ENCODE peak calls at places on chromosomes 1 and 21, in nine cellular contexts. One of them, this sample, is unnamed.

GRCh38 chr1:7389201-7389785 is 381.8 kb upstream of the VAMP3 start:
- DNase-seq in stimulated activated CD4-positive, alpha-beta T cell treated with anti-CD3 and anti-CD28 coated beads, Interleukin-1b, Interleukin-23, amount 100 ng/mL, for 24 hours: no peak
- DNase-seq in OCI-LY7: no peak
- DNase-seq in SIG-M5: no peak
- DNase-seq in neural crest cell: no peak
- DNase-seq in NCI-H1105 treated with DMSO at 0.1 percent for 48 hours: no peak
- DNase-seq in PC-3: no peak
- DNase-seq in activated T-helper 1 cell treated with anti-CD3 and anti-CD28 coated beads, Interleukin-12 subunit alpha, Interleukin-12 subunit beta, Interleukin-2, Interleukin-4 antibody, amounts not matched to agents 30 ng/mL and 10 ng/mL and 1 ng/mL, durations not matched to agents 14 hours and 24 hours and 36 hours: no peak
- DNase-seq in CD4-positive, alpha-beta memory T cell: no peak
- DNase-seq in this sample: no peak

GRCh38 chr1:243525085-243525487 is 269.2 kb downstream of the SDCCAG8 start:
- DNase-seq in stimulated activated CD4-positive, alpha-beta T cell treated with anti-CD3 and anti-CD28 coated beads, Interleukin-1b, Interleukin-23, amount 100 ng/mL, for 24 hours: no peak
- DNase-seq in OCI-LY7: no peak
- DNase-seq in SIG-M5: no peak
- DNase-seq in neural crest cell: no peak
- DNase-seq in NCI-H1105 treated with DMSO at 0.1 percent for 48 hours: no peak
- DNase-seq in PC-3: peak; percentile 88
- DNase-seq in activated T-helper 1 cell treated with anti-CD3 and anti-CD28 coated beads, Interleukin-12 subunit alpha, Interleukin-12 subunit beta, Interleukin-2, Interleukin-4 antibody, amounts not matched to agents 30 ng/mL and 10 ng/mL and 1 ng/mL, durations not matched to agents 14 hours and 24 hours and 36 hours: no peak
- DNase-seq in CD4-positive, alpha-beta memory T cell: no peak
- DNase-seq in this sample: no peak

GRCh38 chr1:31460027-31460426 is 47.0 kb downstream of the SERINC2 start:
- DNase-seq in stimulated activated CD4-positive, alpha-beta T cell treated with anti-CD3 and anti-CD28 coated beads, Interleukin-1b, Interleukin-23, amount 100 ng/mL, for 24 hours: no peak
- DNase-seq in OCI-LY7: no peak
- DNase-seq in SIG-M5: no peak
- DNase-seq in neural crest cell: no peak
- DNase-seq in NCI-H1105 treated with DMSO at 0.1 percent for 48 hours: no peak
- DNase-seq in PC-3: peak; percentile 27
- DNase-seq in activated T-helper 1 cell treated with anti-CD3 and anti-CD28 coated beads, Interleukin-12 subunit alpha, Interleukin-12 subunit beta, Interleukin-2, Interleukin-4 antibody, amounts not matched to agents 30 ng/mL and 10 ng/mL and 1 ng/mL, durations not matched to agents 14 hours and 24 hours and 36 hours: no peak
- DNase-seq in CD4-positive, alpha-beta memory T cell: no peak
- DNase-seq in this sample: no peak

GRCh38 chr1:228316589-228317387 is 89.8 kb downstream of the TRIM11 start:
- DNase-seq in stimulated activated CD4-positive, alpha-beta T cell treated with anti-CD3 and anti-CD28 coated beads, Interleukin-1b, Interleukin-23, amount 100 ng/mL, for 24 hours: no peak
- DNase-seq in OCI-LY7: no peak
- DNase-seq in SIG-M5: no peak
- DNase-seq in neural crest cell: no peak
- DNase-seq in NCI-H1105 treated with DMSO at 0.1 percent for 48 hours: no peak
- DNase-seq in PC-3: no peak
- DNase-seq in activated T-helper 1 cell treated with anti-CD3 and anti-CD28 coated beads, Interleukin-12 subunit alpha, Interleukin-12 subunit beta, Interleukin-2, Interleukin-4 antibody, amounts not matched to agents 30 ng/mL and 10 ng/mL and 1 ng/mL, durations not matched to agents 14 hours and 24 hours and 36 hours: no peak
- DNase-seq in CD4-positive, alpha-beta memory T cell: no peak
- DNase-seq in this sample: no peak

GRCh38 chr1:29962356-29962755 is 726.0 kb downstream of the PTPRU start:
- DNase-seq in stimulated activated CD4-positive, alpha-beta T cell treated with anti-CD3 and anti-CD28 coated beads, Interleukin-1b, Interleukin-23, amount 100 ng/mL, for 24 hours: no peak
- DNase-seq in OCI-LY7: no peak
- DNase-seq in SIG-M5: no peak
- DNase-seq in neural crest cell: no peak
- DNase-seq in NCI-H1105 treated with DMSO at 0.1 percent for 48 hours: no peak
- DNase-seq in PC-3: no peak
- DNase-seq in activated T-helper 1 cell treated with anti-CD3 and anti-CD28 coated beads, Interleukin-12 subunit alpha, Interleukin-12 subunit beta, Interleukin-2, Interleukin-4 antibody, amounts not matched to agents 30 ng/mL and 10 ng/mL and 1 ng/mL, durations not matched to agents 14 hours and 24 hours and 36 hours: no peak
- DNase-seq in CD4-positive, alpha-beta memory T cell: no peak
- DNase-seq in this sample: no peak

GRCh38 chr1:9455487-9456237 is 83.6 kb upstream of the SLC25A33 start:
- DNase-seq in stimulated activated CD4-positive, alpha-beta T cell treated with anti-CD3 and anti-CD28 coated beads, Interleukin-1b, Interleukin-23, amount 100 ng/mL, for 24 hours: peak; percentile 33
- DNase-seq in OCI-LY7: peak; percentile 81
- DNase-seq in SIG-M5: no peak
- DNase-seq in neural crest cell: peak; percentile 82
- DNase-seq in NCI-H1105 treated with DMSO at 0.1 percent for 48 hours: no peak
- DNase-seq in PC-3: peak; percentile 60
- DNase-seq in activated T-helper 1 cell treated with anti-CD3 and anti-CD28 coated beads, Interleukin-12 subunit alpha, Interleukin-12 subunit beta, Interleukin-2, Interleukin-4 antibody, amounts not matched to agents 30 ng/mL and 10 ng/mL and 1 ng/mL, durations not matched to agents 14 hours and 24 hours and 36 hours: peak; percentile 21
- DNase-seq in CD4-positive, alpha-beta memory T cell: peak; percentile 45
- DNase-seq in this sample: peak; percentile 77

GRCh38 chr21:29359718-29360117 is 61.0 kb downstream of the BACH1 start:
- DNase-seq in stimulated activated CD4-positive, alpha-beta T cell treated with anti-CD3 and anti-CD28 coated beads, Interleukin-1b, Interleukin-23, amount 100 ng/mL, for 24 hours: no peak
- DNase-seq in OCI-LY7: no peak
- DNase-seq in SIG-M5: no peak
- DNase-seq in neural crest cell: no peak
- DNase-seq in NCI-H1105 treated with DMSO at 0.1 percent for 48 hours: no peak
- DNase-seq in PC-3: peak; percentile 63
- DNase-seq in activated T-helper 1 cell treated with anti-CD3 and anti-CD28 coated beads, Interleukin-12 subunit alpha, Interleukin-12 subunit beta, Interleukin-2, Interleukin-4 antibody, amounts not matched to agents 30 ng/mL and 10 ng/mL and 1 ng/mL, durations not matched to agents 14 hours and 24 hours and 36 hours: no peak
- DNase-seq in CD4-positive, alpha-beta memory T cell: no peak
- DNase-seq in this sample: no peak

GRCh38 chr1:147389532-147390184 is 147.2 kb downstream of the CHD1L start:
- DNase-seq in stimulated activated CD4-positive, alpha-beta T cell treated with anti-CD3 and anti-CD28 coated beads, Interleukin-1b, Interleukin-23, amount 100 ng/mL, for 24 hours: no peak
- DNase-seq in OCI-LY7: peak; percentile 57
- DNase-seq in SIG-M5: no peak
- DNase-seq in neural crest cell: peak; percentile 12
- DNase-seq in NCI-H1105 treated with DMSO at 0.1 percent for 48 hours: peak; percentile 64
- DNase-seq in PC-3: peak; percentile 82
- DNase-seq in activated T-helper 1 cell treated with anti-CD3 and anti-CD28 coated beads, Interleukin-12 subunit alpha, Interleukin-12 subunit beta, Interleukin-2, Interleukin-4 antibody, amounts not matched to agents 30 ng/mL and 10 ng/mL and 1 ng/mL, durations not matched to agents 14 hours and 24 hours and 36 hours: peak; percentile 7
- DNase-seq in CD4-positive, alpha-beta memory T cell: peak; percentile 27
- DNase-seq in this sample: peak; percentile 70

GRCh38 chr21:45747233-45747766 is 103.8 kb downstream of the PCBP3 start:
- DNase-seq in stimulated activated CD4-positive, alpha-beta T cell treated with anti-CD3 and anti-CD28 coated beads, Interleukin-1b, Interleukin-23, amount 100 ng/mL, for 24 hours: no peak
- DNase-seq in OCI-LY7: no peak
- DNase-seq in SIG-M5: no peak
- DNase-seq in neural crest cell: no peak
- DNase-seq in NCI-H1105 treated with DMSO at 0.1 percent for 48 hours: peak; percentile 39
- DNase-seq in PC-3: no peak
- DNase-seq in activated T-helper 1 cell treated with anti-CD3 and anti-CD28 coated beads, Interleukin-12 subunit alpha, Interleukin-12 subunit beta, Interleukin-2, Interleukin-4 antibody, amounts not matched to agents 30 ng/mL and 10 ng/mL and 1 ng/mL, durations not matched to agents 14 hours and 24 hours and 36 hours: no peak
- DNase-seq in CD4-positive, alpha-beta memory T cell: no peak
- DNase-seq in this sample: no peak